ENCODE peak calls at places on chromosomes 2 and 18, in six cellular contexts. One of them, this sample, is unnamed.

GRCh38 chr2:204550738-204551137 is 5.5 kb downstream of the PARD3B start:
- DNase-seq in fibroblast of lung: peak
- DNase-seq in GM23248: peak
- DNase-seq in neural progenitor cell: no peak
- DNase-seq in IMR-90: peak
- DNase-seq in OCI-LY7: no peak
- DNase-seq in this sample: no peak

GRCh38 chr2:144389151-144389929 is 130.6 kb downstream of the ZEB2 start:
- DNase-seq in fibroblast of lung: no peak
- DNase-seq in GM23248: no peak
- DNase-seq in neural progenitor cell: no peak
- DNase-seq in IMR-90: no peak
- DNase-seq in OCI-LY7: no peak
- DNase-seq in this sample: no peak

GRCh38 chr18:67135981-67136380 is 380.5 kb downstream of the DSEL start:
- DNase-seq in fibroblast of lung: no peak
- DNase-seq in GM23248: no peak
- DNase-seq in neural progenitor cell: no peak
- DNase-seq in IMR-90: no peak
- DNase-seq in OCI-LY7: no peak
- DNase-seq in this sample: no peak

GRCh38 chr2:28322887-28323483 is 69.7 kb upstream of the FOSL2 start:
- DNase-seq in fibroblast of lung: peak
- DNase-seq in GM23248: no peak
- DNase-seq in neural progenitor cell: no peak
- DNase-seq in IMR-90: peak
- DNase-seq in OCI-LY7: no peak
- DNase-seq in this sample: no peak

GRCh38 chr2:46776687-46777327 is 138.8 kb downstream of the MCFD2 start:
- DNase-seq in fibroblast of lung: peak
- DNase-seq in GM23248: peak
- DNase-seq in neural progenitor cell: peak
- DNase-seq in IMR-90: peak
- DNase-seq in OCI-LY7: peak
- DNase-seq in this sample: peak

GRCh38 chr2:240915526-240916335 is 9.6 kb downstream of the CROCC2 start:
- DNase-seq in fibroblast of lung: no peak
- DNase-seq in GM23248: no peak
- DNase-seq in neural progenitor cell: peak
- DNase-seq in IMR-90: no peak
- DNase-seq in OCI-LY7: no peak
- DNase-seq in this sample: no peak

GRCh38 chr2:63926800-63927199 is 85.1 kb downstream of the UGP2 start:
- DNase-seq in fibroblast of lung: no peak
- DNase-seq in GM23248: no peak
- DNase-seq in neural progenitor cell: peak
- DNase-seq in IMR-90: no peak
- DNase-seq in OCI-LY7: no peak
- DNase-seq in this sample: no peak

GRCh38 chr2:19868705-19869550 is 32.9 kb downstream of the TTC32 start:
- DNase-seq in fibroblast of lung: peak
- DNase-seq in GM23248: peak
- DNase-seq in neural progenitor cell: peak
- DNase-seq in IMR-90: no peak
- DNase-seq in OCI-LY7: peak
- DNase-seq in this sample: peak

GRCh38 chr2:33051586-33052385 is 105.0 kb downstream of the LTBP1 start:
- DNase-seq in fibroblast of lung: peak
- DNase-seq in GM23248: peak
- DNase-seq in neural progenitor cell: no peak
- DNase-seq in IMR-90: peak
- DNase-seq in OCI-LY7: peak
- DNase-seq in this sample: peak

GRCh38 chr18:23573948-23574431 is 12.3 kb downstream of the NPC1 start:
- DNase-seq in fibroblast of lung: peak
- DNase-seq in GM23248: peak
- DNase-seq in neural progenitor cell: no peak
- DNase-seq in IMR-90: peak
- DNase-seq in OCI-LY7: no peak
- DNase-seq in this sample: no peak

GRCh38 chr2:169911119-169911518 is 83.9 kb downstream of the UBR3 start:
- DNase-seq in fibroblast of lung: no peak
- DNase-seq in GM23248: no peak
- DNase-seq in neural progenitor cell: no peak
- DNase-seq in IMR-90: no peak
- DNase-seq in OCI-LY7: no peak
- DNase-seq in this sample: no peak

GRCh38 chr2:98869272-98869641 is 66.8 kb downstream of the CRACDL start:
- DNase-seq in fibroblast of lung: no peak
- DNase-seq in GM23248: no peak
- DNase-seq in neural progenitor cell: no peak
- DNase-seq in IMR-90: no peak
- DNase-seq in OCI-LY7: no peak
- DNase-seq in this sample: no peak

GRCh38 chr2:42874838-42875801 is 82.7 kb upstream of the HAAO start:
- DNase-seq in fibroblast of lung: no peak
- DNase-seq in GM23248: no peak
- DNase-seq in neural progenitor cell: no peak
- DNase-seq in IMR-90: no peak
- DNase-seq in OCI-LY7: no peak
- DNase-seq in this sample: no peak

GRCh38 chr2:220434365-220434764 is 806.9 kb downstream of the SLC4A3 start:
- DNase-seq in fibroblast of lung: peak
- DNase-seq in GM23248: peak
- DNase-seq in neural progenitor cell: no peak
- DNase-seq in IMR-90: peak
- DNase-seq in OCI-LY7: no peak
- DNase-seq in this sample: no peak

GRCh38 chr2:144771348-144771747 is 251.4 kb upstream of the ZEB2 start:
- DNase-seq in fibroblast of lung: no peak
- DNase-seq in GM23248: no peak
- DNase-seq in neural progenitor cell: no peak
- DNase-seq in IMR-90: no peak
- DNase-seq in OCI-LY7: no peak
- DNase-seq in this sample: no peak

GRCh38 chr2:75605770-75606535 is 40.6 kb upstream of the MRPL19 start:
- DNase-seq in fibroblast of lung: peak
- DNase-seq in GM23248: peak
- DNase-seq in neural progenitor cell: peak
- DNase-seq in IMR-90: peak
- DNase-seq in OCI-LY7: no peak
- DNase-seq in this sample: no peak

GRCh38 chr2:135694711-135695110 is 46.9 kb upstream of the UBXN4 start:
- DNase-seq in fibroblast of lung: peak
- DNase-seq in GM23248: peak
- DNase-seq in neural progenitor cell: no peak
- DNase-seq in IMR-90: peak
- DNase-seq in OCI-LY7: no peak
- DNase-seq in this sample: no peak

GRCh38 chr2:205803507-205803906 is 121.2 kb downstream of the NRP2 start:
- DNase-seq in fibroblast of lung: no peak
- DNase-seq in GM23248: no peak
- DNase-seq in neural progenitor cell: no peak
- DNase-seq in IMR-90: no peak
- DNase-seq in OCI-LY7: no peak
- DNase-seq in this sample: no peak

GRCh38 chr2:114545052-114545451 is 102.6 kb downstream of the DPP10 start:
- DNase-seq in fibroblast of lung: no peak
- DNase-seq in GM23248: no peak
- DNase-seq in neural progenitor cell: no peak
- DNase-seq in IMR-90: no peak
- DNase-seq in OCI-LY7: no peak
- DNase-seq in this sample: no peak

GRCh38 chr2:221203138-221203537 is 369.0 kb downstream of the EPHA4 start:
- DNase-seq in fibroblast of lung: no peak
- DNase-seq in GM23248: no peak
- DNase-seq in neural progenitor cell: no peak
- DNase-seq in IMR-90: no peak
- DNase-seq in OCI-LY7: peak
- DNase-seq in this sample: peak

GRCh38 chr2:109436635-109437225 is 177.0 kb downstream of the SEPTIN10 start:
- DNase-seq in fibroblast of lung: no peak
- DNase-seq in GM23248: no peak
- DNase-seq in neural progenitor cell: no peak
- DNase-seq in IMR-90: no peak
- DNase-seq in OCI-LY7: no peak
- DNase-seq in this sample: no peak

GRCh38 chr2:109702250-109702985 is 88.3 kb downstream of the SOWAHC start:
- DNase-seq in fibroblast of lung: peak
- DNase-seq in GM23248: peak
- DNase-seq in neural progenitor cell: no peak
- DNase-seq in IMR-90: peak
- DNase-seq in OCI-LY7: no peak
- DNase-seq in this sample: no peak

GRCh38 chr2:47300609-47301276 is 102.2 kb upstream of the MSH2 start:
- DNase-seq in fibroblast of lung: no peak
- DNase-seq in GM23248: no peak
- DNase-seq in neural progenitor cell: no peak
- DNase-seq in IMR-90: no peak
- DNase-seq in OCI-LY7: peak
- DNase-seq in this sample: peak

GRCh38 chr2:168780671-168781071 is 21.8 kb upstream of the NOSTRIN start:
- DNase-seq in fibroblast of lung: no peak
- DNase-seq in GM23248: peak
- DNase-seq in neural progenitor cell: no peak
- DNase-seq in IMR-90: no peak
- DNase-seq in OCI-LY7: no peak
- DNase-seq in this sample: no peak

GRCh38 chr2:16526193-16526592 is 139.4 kb downstream of the CYRIA start:
- DNase-seq in fibroblast of lung: no peak
- DNase-seq in GM23248: no peak
- DNase-seq in neural progenitor cell: no peak
- DNase-seq in IMR-90: no peak
- DNase-seq in OCI-LY7: no peak
- DNase-seq in this sample: no peak

GRCh38 chr18:21853972-21854563 is 113.5 kb downstream of the MIB1 start:
- DNase-seq in fibroblast of lung: peak
- DNase-seq in GM23248: no peak
- DNase-seq in neural progenitor cell: no peak
- DNase-seq in IMR-90: no peak
- DNase-seq in OCI-LY7: peak
- DNase-seq in this sample: no peak

GRCh38 chr18:46424898-46425297 is 232.1 kb downstream of the LOXHD1 start:
- DNase-seq in fibroblast of lung: no peak
- DNase-seq in GM23248: no peak
- DNase-seq in neural progenitor cell: peak
- DNase-seq in IMR-90: no peak
- DNase-seq in OCI-LY7: no peak
- DNase-seq in this sample: no peak

GRCh38 chr18:27954226-27954625 is 222.7 kb downstream of the CDH2 start:
- DNase-seq in fibroblast of lung: peak
- DNase-seq in GM23248: peak
- DNase-seq in neural progenitor cell: peak
- DNase-seq in IMR-90: peak
- DNase-seq in OCI-LY7: no peak
- DNase-seq in this sample: no peak

GRCh38 chr18:72086421-72086820 is 457.7 kb downstream of the CBLN2 start:
- DNase-seq in fibroblast of lung: peak
- DNase-seq in GM23248: peak
- DNase-seq in neural progenitor cell: peak
- DNase-seq in IMR-90: no peak
- DNase-seq in OCI-LY7: peak
- DNase-seq in this sample: peak

GRCh38 chr2:193331701-193332100 is 1137.0 kb upstream of the TMEFF2 start:
- DNase-seq in fibroblast of lung: no peak
- DNase-seq in GM23248: no peak
- DNase-seq in neural progenitor cell: no peak
- DNase-seq in IMR-90: no peak
- DNase-seq in OCI-LY7: no peak
- DNase-seq in this sample: no peak

DNA sequence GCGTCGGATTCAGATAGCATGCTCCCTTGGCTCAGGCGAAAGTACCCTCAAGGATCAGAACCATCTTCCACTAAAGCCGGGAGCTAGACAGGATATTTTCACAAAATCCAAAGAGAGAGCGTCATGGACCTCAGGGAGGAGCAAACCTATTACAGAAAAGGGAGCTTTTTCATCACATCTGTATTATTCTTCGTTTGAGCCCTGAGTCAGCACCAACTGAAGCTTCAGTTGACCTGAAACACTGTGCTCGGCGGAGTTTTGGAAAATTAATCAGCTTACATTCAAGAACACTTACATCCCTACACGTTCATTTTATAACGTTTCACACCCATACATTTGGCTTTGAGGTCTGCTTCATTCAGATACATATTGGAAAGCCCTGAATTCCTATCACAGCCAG is 89.1 kb downstream of the CDC42EP3 start:
- DNase-seq in fibroblast of lung: no peak
- DNase-seq in GM23248: peak
- DNase-seq in neural progenitor cell: no peak
- DNase-seq in IMR-90: no peak
- DNase-seq in OCI-LY7: no peak
- DNase-seq in this sample: no peak
- H2AFZ ChIP-seq in fibroblast of lung: no peak
- H2AFZ ChIP-seq in GM23248: peak
- H2AFZ ChIP-seq in neural progenitor cell: no peak
- H2AFZ ChIP-seq in IMR-90: no peak
- H2AFZ ChIP-seq in OCI-LY7: no peak
- H2AFZ ChIP-seq in this sample: no peak

DNA sequence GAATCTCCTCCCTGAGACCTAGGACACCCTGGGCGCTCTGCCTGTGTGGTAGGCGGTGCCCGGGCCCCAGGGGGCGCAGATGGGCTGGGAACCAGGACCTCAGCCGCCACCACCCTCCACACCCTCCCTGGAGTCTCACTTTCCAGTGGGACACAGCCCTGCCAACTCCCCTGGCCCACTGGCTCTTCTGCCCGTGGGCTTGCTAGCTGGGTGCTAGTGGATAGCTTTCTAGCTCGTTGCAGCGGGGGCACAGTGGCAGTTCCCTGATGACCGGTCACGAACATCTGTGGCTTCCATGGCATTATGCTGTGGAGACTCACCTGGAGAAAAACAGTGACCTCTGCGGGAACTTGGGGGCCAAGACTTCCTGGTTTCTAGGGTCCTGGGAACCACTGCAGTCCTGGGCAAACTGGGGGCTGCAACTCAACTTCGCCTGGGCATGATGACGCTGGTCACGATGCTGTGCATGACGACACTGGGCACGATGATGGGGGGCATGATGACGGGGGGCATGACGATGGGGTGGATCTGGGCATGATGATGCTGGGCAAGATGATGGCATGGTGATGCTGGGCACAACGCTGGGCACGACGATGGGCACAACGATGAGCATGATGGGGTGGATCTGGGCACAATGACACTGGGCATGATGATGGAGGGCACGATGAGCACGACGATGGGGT is 31.0 kb upstream of the ALLC start:
- DNase-seq in fibroblast of lung: no peak
- DNase-seq in GM23248: no peak
- DNase-seq in neural progenitor cell: no peak
- DNase-seq in IMR-90: no peak
- DNase-seq in OCI-LY7: no peak
- DNase-seq in this sample: no peak
- H3K27ac ChIP-seq in fibroblast of lung: no peak
- H3K27ac ChIP-seq in GM23248: no peak
- H3K27ac ChIP-seq in neural progenitor cell: no peak
- H3K27ac ChIP-seq in IMR-90: peak
- H3K27ac ChIP-seq in OCI-LY7: no peak
- H3K27ac ChIP-seq in this sample: no peak

GRCh38 chr2:235709124-235709813 is 215.4 kb downstream of the AGAP1 start:
- DNase-seq in fibroblast of lung: peak
- DNase-seq in GM23248: peak
- DNase-seq in neural progenitor cell: no peak
- DNase-seq in IMR-90: peak
- DNase-seq in OCI-LY7: no peak
- DNase-seq in this sample: no peak
- H3K4me2 ChIP-seq in fibroblast of lung: no peak
- H3K4me2 ChIP-seq in GM23248: peak
- H3K4me2 ChIP-seq in neural progenitor cell: no peak
- H3K4me2 ChIP-seq in IMR-90: no peak
- H3K4me2 ChIP-seq in OCI-LY7: no peak
- H3K4me2 ChIP-seq in this sample: no peak

GRCh38 chr2:12842917-12843316 is 126.2 kb downstream of the TRIB2 start:
- DNase-seq in fibroblast of lung: no peak
- DNase-seq in GM23248: no peak
- DNase-seq in neural progenitor cell: no peak
- DNase-seq in IMR-90: no peak
- DNase-seq in OCI-LY7: no peak
- DNase-seq in this sample: no peak
- H2AFZ ChIP-seq in fibroblast of lung: no peak
- H2AFZ ChIP-seq in GM23248: no peak
- H2AFZ ChIP-seq in neural progenitor cell: no peak
- H2AFZ ChIP-seq in IMR-90: no peak
- H2AFZ ChIP-seq in OCI-LY7: no peak
- H2AFZ ChIP-seq in this sample: no peak